ENCODE peak calls at places on chromosomes 6 and 20, in nine cellular contexts. Q, S, J, W, V, Y, R, L and H are unnamed samples.

GRCh38 chr6:124995645-124996325 is 33.5 kb downstream of the RNF217 start:
- ATAC-seq in Q (no peak), S (no peak), J (peak), W (no peak), V (no peak), Y (no peak), R (no peak), L (no peak), H (peak)

GRCh38 chr6:111487656-111488055 is 4.6 kb upstream of the REV3L start:
- ATAC-seq in Q (no peak), S (no peak), J (no peak), W (peak), V (no peak), Y (no peak), R (no peak), L (no peak), H (peak)

GRCh38 chr6:152484806-152485205 is 152.4 kb downstream of the SYNE1 start:
- ATAC-seq in Q (no peak), S (no peak), J (no peak), W (no peak), V (no peak), Y (no peak), R (no peak), L (no peak), H (no peak)

GRCh38 chr6:87730310-87730709 is 28.3 kb upstream of the AKIRIN2 start:
- ATAC-seq in Q (no peak), S (no peak), J (no peak), W (no peak), V (no peak), Y (peak), R (no peak), L (peak), H (peak)

GRCh38 chr20:62426678-62427077 is 661 bp downstream of the RBBP8NL start:
- ATAC-seq in Q (peak), S (no peak), J (peak), W (no peak), V (no peak), Y (no peak), R (no peak), L (peak), H (peak)

GRCh38 chr20:64109831-64110391 is 2.5 kb upstream of the NPBWR2 start:
- ATAC-seq in Q (no peak), S (no peak), J (no peak), W (no peak), V (no peak), Y (no peak), R (no peak), L (no peak), H (no peak)

GRCh38 chr20:5991623-5992441 is 41.4 kb downstream of the MCM8 start:
- ATAC-seq in Q (no peak), S (no peak), J (no peak), W (no peak), V (no peak), Y (peak), R (no peak), L (peak), H (no peak)

GRCh38 chr6:21198032-21198640 is 395.4 kb upstream of the SOX4 start:
- ATAC-seq in Q (no peak), S (no peak), J (no peak), W (no peak), V (no peak), Y (no peak), R (no peak), L (no peak), H (no peak)

GRCh38 chr6:127406122-127406521 is 53.1 kb downstream of the KIAA0408 start:
- ATAC-seq in Q (no peak), S (no peak), J (no peak), W (no peak), V (no peak), Y (no peak), R (no peak), L (peak), H (no peak)

GRCh38 chr6:7594579-7595125 is 4.7 kb downstream of the SNRNP48 start:
- ATAC-seq in Q (no peak), S (no peak), J (no peak), W (no peak), V (no peak), Y (no peak), R (no peak), L (no peak), H (no peak)

GRCh38 chr6:23654745-23655144 is 471.3 kb upstream of the NRSN1 start:
- ATAC-seq in Q (peak), S (no peak), J (no peak), W (no peak), V (no peak), Y (no peak), R (no peak), L (peak), H (no peak)

GRCh38 chr20:37903317-37904007 is 535 bp downstream of the VSTM2L start:
- ATAC-seq in Q (peak), S (no peak), J (no peak), W (no peak), V (no peak), Y (no peak), R (no peak), L (no peak), H (no peak)

GRCh38 chr6:21491955-21492354 is 101.6 kb upstream of the SOX4 start:
- ATAC-seq in Q (no peak), S (no peak), J (no peak), W (no peak), V (no peak), Y (no peak), R (no peak), L (no peak), H (no peak)

GRCh38 chr6:110517601-110518280 is 41.3 kb upstream of the SLC22A16 start:
- ATAC-seq in Q (no peak), S (no peak), J (no peak), W (no peak), V (no peak), Y (no peak), R (no peak), L (no peak), H (no peak)

GRCh38 chr6:166411721-166412151 is 29.0 kb upstream of the MPC1 start:
- ATAC-seq in Q (no peak), S (peak), J (no peak), W (peak), V (no peak), Y (no peak), R (no peak), L (peak), H (no peak)

GRCh38 chr20:60050193-60050960 is 92.2 kb downstream of the CDH26 start:
- ATAC-seq in Q (peak), S (no peak), J (peak), W (no peak), V (no peak), Y (peak), R (no peak), L (peak), H (peak)

GRCh38 chr6:107618672-107619071 is 128.8 kb downstream of the SOBP start:
- ATAC-seq in Q (no peak), S (peak), J (peak), W (peak), V (no peak), Y (no peak), R (no peak), L (peak), H (peak)

GRCh38 chr6:35048631-35049083 is 92.5 kb downstream of the TCP11 start:
- ATAC-seq in Q (peak), S (peak), J (peak), W (peak), V (peak), Y (no peak), R (peak), L (no peak), H (no peak)

GRCh38 chr20:35145141-35145564 is 2.0 kb downstream of the EDEM2 start:
- ATAC-seq in Q (peak), S (peak), J (peak), W (peak), V (peak), Y (peak), R (peak), L (peak), H (peak)

GRCh38 chr6:142935553-142936517 is 9.1 kb downstream of the HIVEP2 start:
- ATAC-seq in Q (no peak), S (peak), J (no peak), W (peak), V (no peak), Y (no peak), R (no peak), L (peak), H (no peak)

GRCh38 chr6:90199900-90200299 is 96.7 kb downstream of the BACH2 start:
- ATAC-seq in Q (no peak), S (no peak), J (no peak), W (no peak), V (no peak), Y (no peak), R (no peak), L (no peak), H (no peak)

GRCh38 chr6:150745896-150746295 is 119.6 kb upstream of the MTHFD1L start:
- ATAC-seq in Q (no peak), S (no peak), J (no peak), W (no peak), V (no peak), Y (no peak), R (no peak), L (no peak), H (no peak)

GRCh38 chr6:77707603-77708002 is 54.8 kb downstream of the MEI4 start:
- ATAC-seq in Q (no peak), S (no peak), J (no peak), W (no peak), V (no peak), Y (no peak), R (no peak), L (no peak), H (no peak)

GRCh38 chr6:29028821-29029220 is 16.2 kb downstream of the OR2W1 start:
- ATAC-seq in Q (no peak), S (no peak), J (no peak), W (no peak), V (no peak), Y (no peak), R (no peak), L (no peak), H (no peak)

GRCh38 chr6:45310118-45310788 is 17.9 kb upstream of the RUNX2 start:
- ATAC-seq in Q (no peak), S (peak), J (no peak), W (peak), V (no peak), Y (no peak), R (no peak), L (no peak), H (no peak)

GRCh38 chr6:159077123-159077522 is 32.3 kb upstream of the TAGAP start:
- ATAC-seq in Q (no peak), S (peak), J (no peak), W (peak), V (peak), Y (no peak), R (no peak), L (no peak), H (no peak)

GRCh38 chr20:4916991-4917881 is 84.1 kb downstream of the SLC23A2 start:
- ATAC-seq in Q (peak), S (no peak), J (peak), W (no peak), V (peak), Y (peak), R (no peak), L (peak), H (no peak)

GRCh38 chr6:79801362-79801761 is 146.0 kb downstream of the ELOVL4 start:
- ATAC-seq in Q (no peak), S (no peak), J (no peak), W (no peak), V (no peak), Y (no peak), R (no peak), L (no peak), H (no peak)

GRCh38 chr6:145028144-145028818 is 707.0 kb downstream of the EPM2A start:
- ATAC-seq in Q (peak), S (no peak), J (no peak), W (peak), V (no peak), Y (peak), R (peak), L (peak), H (peak)

GRCh38 chr6:15663057-15663638 is 320 bp upstream of the DTNBP1 start:
- ATAC-seq in Q (no peak), S (no peak), J (no peak), W (no peak), V (peak), Y (peak), R (no peak), L (no peak), H (no peak)

GRCh38 chr20:58471161-58471834 is 43.9 kb downstream of the APCDD1L start:
- ATAC-seq in Q (peak), S (no peak), J (peak), W (no peak), V (peak), Y (no peak), R (peak), L (peak), H (no peak)

GRCh38 chr20:40564997-40565680 is 123.9 kb downstream of the MAFB start:
- ATAC-seq in Q (no peak), S (no peak), J (no peak), W (no peak), V (no peak), Y (peak), R (no peak), L (peak), H (peak)

GRCh38 chr6:43812850-43813584 is 43.0 kb downstream of the VEGFA start:
- ATAC-seq in Q (peak), S (peak), J (peak), W (peak), V (no peak), Y (no peak), R (peak), L (peak), H (peak)

GRCh38 chr6:158219229-158219628 is 51.1 kb downstream of the GTF2H5 start:
- ATAC-seq in Q (no peak), S (no peak), J (peak), W (no peak), V (no peak), Y (peak), R (peak), L (peak), H (peak)

GRCh38 chr20:10982692-10983091 is 308.9 kb upstream of the JAG1 start:
- ATAC-seq in Q (peak), S (no peak), J (peak), W (no peak), V (peak), Y (peak), R (peak), L (peak), H (no peak)

GRCh38 chr6:79718509-79719247 is 87.5 kb downstream of the SH3BGRL2 start:
- ATAC-seq in Q (no peak), S (no peak), J (peak), W (no peak), V (peak), Y (no peak), R (peak), L (no peak), H (peak)

GRCh38 chr6:108689279-108690161 is 128.8 kb downstream of the FOXO3 start:
- ATAC-seq in Q (peak), S (no peak), J (peak), W (no peak), V (peak), Y (peak), R (peak), L (peak), H (peak)

GRCh38 chr6:27547157-27548075 is 74.5 kb upstream of the ZNF184 start:
- ATAC-seq in Q (no peak), S (no peak), J (no peak), W (no peak), V (no peak), Y (peak), R (no peak), L (no peak), H (peak)

GRCh38 chr6:32763417-32763816 is at the start of gene HLA-DQB2:
- ATAC-seq in Q (no peak), S (no peak), J (no peak), W (no peak), V (no peak), Y (no peak), R (no peak), L (no peak), H (no peak)